ENCODE peak calls at places on chromosomes 4 and X, in four cellular contexts. I is K562, C is HCT116, Q is GM12878. W is an unnamed sample. For H3K4me1, the result is how much of the 10 kb centered on the place peaks cover.

GRCh38 chrX:80765226-80765625 is 44.5 kb downstream of the BRWD3 start:
- DNase-seq in I (no peak), C (no peak), Q (no peak), W (peak)

GRCh38 chr4:163251204-163251603 is 81.2 kb downstream of the NPY1R start:
- DNase-seq in I (no peak), C (peak), Q (no peak), W (no peak)

GRCh38 chrX:32483534-32484136 is 727.7 kb downstream of the DMD start:
- DNase-seq in I (no peak), C (no peak), Q (no peak), W (no peak)

GRCh38 chrX:13829995-13830394 is 13.1 kb upstream of the GPM6B start:
- DNase-seq in I (no peak), C (no peak), Q (no peak), W (no peak)

GRCh38 chrX:149993989-149994388 is 55.7 kb upstream of the EOLA2 start:
- DNase-seq in I (no peak), C (no peak), Q (no peak), W (no peak)

GRCh38 chr4:26343041-26343403 is 22.2 kb downstream of the RBPJ start:
- DNase-seq in I (no peak), C (no peak), Q (no peak), W (no peak)

GRCh38 chr4:122536001-122536400 is 79.5 kb upstream of the IL2 start:
- DNase-seq in I (no peak), C (no peak), Q (no peak), W (no peak)

GRCh38 chrX:153922932-153923857 is 2.9 kb downstream of the ARHGAP4 start:
- DNase-seq in I (no peak), C (no peak), Q (no peak), W (no peak)

GRCh38 chr4:120963449-120963848 is 40.9 kb upstream of the PRDM5 start:
- DNase-seq in I (no peak), C (no peak), Q (no peak), W (no peak)

GRCh38 chr4:8698341-8699062 is 105.9 kb downstream of the CPZ start:
- DNase-seq in I (no peak), C (no peak), Q (no peak), W (no peak)

GRCh38 chrX:19814240-19814639 is 73.2 kb downstream of the SH3KBP1 start:
- DNase-seq in I (peak), C (no peak), Q (no peak), W (no peak)

GRCh38 chr4:8117278-8117682 is 41.3 kb downstream of the ABLIM2 start:
- DNase-seq in I (peak), C (peak), Q (peak), W (peak)

GRCh38 chrX:47623540-47624027 is 3.9 kb upstream of the SYN1 start:
- DNase-seq in I (no peak), C (no peak), Q (no peak), W (peak)

GRCh38 chr4:184114431-184114830 is 103.2 kb downstream of the ENPP6 start:
- DNase-seq in I (peak), C (no peak), Q (no peak), W (no peak)

GRCh38 chr4:19381068-19381467 is 870.6 kb upstream of the SLIT2 start:
- DNase-seq in I (no peak), C (no peak), Q (no peak), W (no peak)

GRCh38 chr4:77044458-77045124 is 31.2 kb downstream of the CCNI start:
- DNase-seq in I (peak), C (no peak), Q (peak), W (no peak)

GRCh38 chr4:97576955-97577354 is 566.3 kb downstream of the STPG2 start:
- DNase-seq in I (no peak), C (no peak), Q (no peak), W (no peak)

GRCh38 chrX:154355094-154355775 is 19.2 kb downstream of the FLNA start:
- DNase-seq in I (no peak), C (no peak), Q (no peak), W (no peak)

GRCh38 chr4:41359069-41359769 is 102.5 kb downstream of the UCHL1 start:
- DNase-seq in I (no peak), C (no peak), Q (no peak), W (no peak)

GRCh38 chrX:37785569-37785968 is 5.7 kb downstream of the CYBB start:
- DNase-seq in I (no peak), C (no peak), Q (no peak), W (no peak)

GRCh38 chr4:10625130-10625529 is 59.4 kb downstream of the CLNK start:
- DNase-seq in I (no peak), C (no peak), Q (no peak), W (no peak)

GRCh38 chr4:119656986-119657635 is 28.5 kb upstream of the PDE5A start:
- DNase-seq in I (no peak), C (peak), Q (no peak), W (no peak)

GRCh38 chrX:47446431-47446830 is 36.6 kb downstream of the ZNF41 start:
- DNase-seq in I (no peak), C (no peak), Q (no peak), W (peak)

GRCh38 chr4:6938237-6938636 is 28.6 kb downstream of the TBC1D14 start:
- DNase-seq in I (no peak), C (no peak), Q (no peak), W (no peak)

GRCh38 chr4:151624606-151625565 is 135.9 kb downstream of the GATB start:
- DNase-seq in I (no peak), C (no peak), Q (no peak), W (no peak)

GRCh38 chr4:74671074-74671698 is 123.1 kb downstream of the BTC start:
- DNase-seq in I (peak), C (peak), Q (no peak), W (peak)

GRCh38 chr4:111954546-111954945 is 190.7 kb upstream of the FAM241A start:
- DNase-seq in I (no peak), C (no peak), Q (no peak), W (no peak)

GRCh38 chrX:39900788-39901170 is 197.0 kb downstream of the BCOR start:
- DNase-seq in I (no peak), C (no peak), Q (no peak), W (no peak)

GRCh38 chrX:78327370-78328048 is at the start of gene CYSLTR1:
- DNase-seq in I (no peak), C (no peak), Q (no peak), W (no peak)

GRCh38 chrX:37825225-37825842 is 22.0 kb downstream of the DYNLT3 start:
- DNase-seq in I (peak), C (peak), Q (no peak), W (peak)

GRCh38 chr4:1841201-1841885 is 14.6 kb downstream of the LETM1 start:
- DNase-seq in I (no peak), C (no peak), Q (no peak), W (no peak)

GRCh38 chr4:99390060-99390459 is 37.5 kb upstream of the ADH1C start:
- DNase-seq in I (no peak), C (no peak), Q (no peak), W (no peak)

GRCh38 chrX:17405225-17405969 is 30.4 kb downstream of the NHS start:
- DNase-seq in I (no peak), C (peak), Q (no peak), W (no peak)

GRCh38 chr4:1669270-1669669 is 14.8 kb downstream of the FAM53A start:
- DNase-seq in I (no peak), C (no peak), Q (no peak), W (no peak)

GRCh38 chr4:123819362-123820035 is 422.9 kb downstream of the SPRY1 start:
- DNase-seq in I (no peak), C (no peak), Q (no peak), W (no peak)

GRCh38 chr4:187814737-187815465 is 180.7 kb upstream of the ZFP42 start:
- DNase-seq in I (peak), C (no peak), Q (no peak), W (no peak)

GRCh38 chr4:3418029-3418762 is 23.6 kb upstream of the HGFAC start:
- DNase-seq in I (no peak), C (no peak), Q (no peak), W (no peak)

GRCh38 chr4:88295656-88296055 is 11.3 kb upstream of the PPM1K start:
- DNase-seq in I (no peak), C (no peak), Q (no peak), W (no peak)
- TF ChIP-seq ZNF274 in I (no peak), C (no peak), Q (no peak), W (no peak)

DNA sequence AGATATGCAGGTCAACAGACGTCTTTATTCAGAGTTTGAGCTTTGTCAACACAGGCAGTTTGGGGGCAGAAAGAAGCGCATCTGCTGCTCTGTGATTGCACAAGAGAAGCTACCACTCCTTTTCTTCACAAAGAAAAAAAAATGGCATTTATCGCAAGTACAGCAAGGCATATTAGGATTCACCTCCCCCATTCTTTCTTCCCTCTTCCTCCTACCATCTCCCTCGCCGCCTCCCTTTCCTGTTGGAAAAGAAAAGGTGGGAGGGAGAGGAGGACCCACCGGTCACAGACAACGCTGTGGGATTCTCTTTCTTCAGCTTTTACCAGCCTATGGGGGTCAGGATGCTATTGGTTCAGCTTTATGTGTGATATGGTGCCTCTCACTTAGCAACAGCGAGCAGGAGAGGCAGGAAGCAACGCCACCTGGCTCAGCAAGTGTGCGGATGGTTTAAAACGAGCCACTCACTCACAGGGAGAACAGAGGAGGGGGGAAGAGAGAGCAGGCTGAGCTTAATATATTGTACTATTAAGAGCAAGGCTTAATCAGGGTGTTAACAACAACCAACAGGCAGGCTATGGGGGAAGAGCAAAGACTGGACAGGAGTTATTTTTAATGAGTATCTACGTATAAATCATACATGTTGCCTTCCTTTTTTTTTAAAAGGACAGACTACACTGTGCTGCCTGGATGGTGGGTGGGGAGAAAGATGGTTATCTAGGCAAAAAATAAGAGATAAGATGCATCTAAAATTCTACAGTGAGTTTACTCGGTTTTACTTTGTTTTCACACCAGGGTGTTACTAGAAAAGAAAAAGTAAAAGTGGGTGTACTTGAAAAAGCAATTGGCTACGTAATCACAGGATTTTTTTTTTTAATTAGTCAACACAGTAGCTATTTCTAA is 104.7 kb downstream of the MAML3 start:
- DNase-seq in I (no peak), C (no peak), Q (no peak), W (no peak)
- H3K4me1 ChIP-seq in I (under half), C (under half), Q (under half), W (under half)

GRCh38 chrX:68892651-68893050 is 63.8 kb downstream of the EFNB1 start:
- DNase-seq in I (no peak), C (no peak), Q (no peak), W (no peak)
- TF ChIP-seq ZNF274 in I (no peak), C (no peak), Q (no peak), W (no peak)

GRCh38 chr4:153068751-153069150 is 132.6 kb downstream of the FHDC1 start:
- DNase-seq in I (no peak), C (no peak), Q (no peak), W (no peak)
- H3K4me1 ChIP-seq in I (under half), C (under half), Q (under half), W (under half)

GRCh38 chr4:145709843-145710242 is 29.9 kb downstream of the C4orf51 start:
- DNase-seq in I (no peak), C (no peak), Q (no peak), W (no peak)
- TF ChIP-seq ZNF274 in I (no peak), C (no peak), Q (no peak), W (no peak)

GRCh38 chr4:15757084-15757483 is 21.0 kb upstream of the CD38 start:
- DNase-seq in I (no peak), C (no peak), Q (no peak), W (no peak)

GRCh38 chr4:15755781-15756180 is 22.3 kb upstream of the CD38 start:
- DNase-seq in I (no peak), C (no peak), Q (no peak), W (no peak)

GRCh38 chr4:15755321-15755750 is 22.8 kb upstream of the CD38 start:
- DNase-seq in I (no peak), C (no peak), Q (no peak), W (no peak)

GRCh38 chr4:15756361-15756861 is 21.7 kb upstream of the CD38 start:
- DNase-seq in I (peak), C (peak), Q (peak), W (no peak)

GRCh38 chr4:15758294-15758693 is 19.8 kb upstream of the CD38 start:
- DNase-seq in I (no peak), C (no peak), Q (no peak), W (no peak)
- H3K4me1 ChIP-seq in I (under half), C (under half), Q (under half), W (under half)

GRCh38 chr4:83906561-83906960 is 370.7 kb downstream of the GPAT3 start:
- DNase-seq in I (no peak), C (no peak), Q (no peak), W (no peak)
- TF ChIP-seq ZNF274 in I (no peak), C (no peak), Q (no peak), W (no peak)

W was measured in NT2/D1.